ENCODE peak calls at places on chromosome 9, in six cellular contexts. P, M, O, H, R and C are unnamed samples.

GRCh38 chr9:105667867-105668266 is 5.6 kb downstream of the TAL2 start:
- DNase-seq in P (no peak), M (no peak), O (no peak), H (no peak), R (no peak), C (no peak)

GRCh38 chr9:133048595-133048994 is 13.2 kb upstream of the CEL start:
- DNase-seq in P (no peak), M (no peak), O (peak; percentile 72), H (no peak), R (no peak), C (no peak)

GRCh38 chr9:136619742-136620440 is 42.8 kb upstream of the EGFL7 start:
- DNase-seq in P (no peak), M (peak; percentile 20), O (no peak), H (peak; percentile 29), R (no peak), C (no peak)

GRCh38 chr9:24712190-24712589 is 166.5 kb upstream of the IZUMO3 start:
- DNase-seq in P (no peak), M (no peak), O (no peak), H (no peak), R (no peak), C (peak; percentile 25)

GRCh38 chr9:33106827-33107621 is 30.6 kb upstream of the SMU1 start:
- DNase-seq in P (no peak), M (no peak), O (no peak), H (no peak), R (no peak), C (no peak)

GRCh38 chr9:4590430-4591122 is 71.5 kb upstream of the PLPP6 start:
- DNase-seq in P (no peak), M (no peak), O (no peak), H (no peak), R (no peak), C (no peak)

GRCh38 chr9:35002623-35003022 is 13.1 kb downstream of the DNAJB5 start:
- DNase-seq in P (no peak), M (no peak), O (no peak), H (no peak), R (no peak), C (no peak)

GRCh38 chr9:35267716-35268115 is 105.9 kb downstream of the UNC13B start:
- DNase-seq in P (no peak), M (no peak), O (no peak), H (no peak), R (no peak), C (no peak)

GRCh38 chr9:91776409-91777365 is 173.3 kb downstream of the ROR2 start:
- DNase-seq in P (no peak), M (no peak), O (no peak), H (no peak), R (no peak), C (no peak)

GRCh38 chr9:69036319-69036718 is 767 bp downstream of the FXN start:
- DNase-seq in P (no peak), M (no peak), O (peak; percentile 48), H (no peak), R (no peak), C (no peak)

GRCh38 chr9:18473551-18474279 is at the start of gene ADAMTSL1:
- DNase-seq in P (peak; percentile 49), M (no peak), O (no peak), H (peak; percentile 58), R (no peak), C (no peak)

GRCh38 chr9:93210324-93210973 is 26.5 kb downstream of the WNK2 start:
- DNase-seq in P (no peak), M (no peak), O (no peak), H (no peak), R (no peak), C (no peak)

GRCh38 chr9:89606049-89606481 is 1.3 kb downstream of the GADD45G start:
- DNase-seq in P (peak; percentile 53), M (no peak), O (peak; percentile 55), H (peak; percentile 63), R (peak; percentile 35), C (peak; percentile 69)

GRCh38 chr9:107905313-107906027 is 415.9 kb upstream of the KLF4 start:
- DNase-seq in P (peak; percentile 36), M (no peak), O (no peak), H (no peak), R (no peak), C (no peak)

GRCh38 chr9:137482094-137482781 is 23.1 kb upstream of the NSMF start:
- DNase-seq in P (no peak), M (no peak), O (peak; percentile 15), H (no peak), R (no peak), C (peak; percentile 97)

GRCh38 chr9:121743441-121744001 is 92.1 kb downstream of the DAB2IP start:
- DNase-seq in P (peak; percentile 78), M (no peak), O (no peak), H (peak; percentile 85), R (no peak), C (peak; percentile 82)

GRCh38 chr9:134698587-134699342 is 57.2 kb downstream of the COL5A1 start:
- DNase-seq in P (no peak), M (peak; percentile 43), O (peak; percentile 35), H (peak; percentile 89), R (no peak), C (no peak)

GRCh38 chr9:136342191-136343120 is 15.1 kb downstream of the GPSM1 start:
- DNase-seq in P (peak; percentile 80), M (peak; percentile 83), O (peak; percentile 68), H (peak; percentile 96), R (peak; percentile 51), C (no peak)

GRCh38 chr9:91580136-91580535 is 156.5 kb upstream of the NFIL3 start:
- DNase-seq in P (no peak), M (no peak), O (peak; percentile 35), H (no peak), R (no peak), C (no peak)

GRCh38 chr9:75083188-75083976 is 4.6 kb downstream of the NMRK1 start:
- DNase-seq in P (no peak), M (no peak), O (peak; percentile 46), H (peak; percentile 32), R (no peak), C (no peak)

GRCh38 chr9:73799446-73799845 is 647.8 kb downstream of the ANXA1 start:
- DNase-seq in P (no peak), M (no peak), O (no peak), H (no peak), R (no peak), C (no peak)

GRCh38 chr9:13568851-13569618 is 289.5 kb upstream of the MPDZ start:
- DNase-seq in P (peak; percentile 79), M (no peak), O (no peak), H (peak; percentile 9), R (no peak), C (no peak)

GRCh38 chr9:98532147-98532546 is 176.6 kb downstream of the GABBR2 start:
- DNase-seq in P (no peak), M (no peak), O (no peak), H (no peak), R (no peak), C (no peak)

GRCh38 chr9:109250311-109250741 is 70.5 kb downstream of the EPB41L4B start:
- DNase-seq in P (no peak), M (no peak), O (no peak), H (no peak), R (no peak), C (no peak)

GRCh38 chr9:8877753-8878494 is 1078.3 kb upstream of the DMAC1 start:
- DNase-seq in P (peak; percentile 82), M (no peak), O (no peak), H (no peak), R (no peak), C (no peak)

GRCh38 chr9:133188006-133188842 is 20.8 kb downstream of the OBP2B start:
- DNase-seq in P (no peak), M (no peak), O (no peak), H (peak; percentile 55), R (no peak), C (no peak)

GRCh38 chr9:84141762-84142370 is 161.3 kb downstream of the RMI1 start:
- DNase-seq in P (no peak), M (no peak), O (no peak), H (peak; percentile 17), R (no peak), C (no peak)

GRCh38 chr9:114004221-114004716 is 73.8 kb downstream of the AMBP start:
- DNase-seq in P (peak; percentile 61), M (no peak), O (no peak), H (no peak), R (no peak), C (no peak)

GRCh38 chr9:128082173-128082572 is 14.1 kb downstream of the SLC25A25 start:
- DNase-seq in P (no peak), M (no peak), O (no peak), H (no peak), R (no peak), C (no peak)

GRCh38 chr9:5468850-5469249 is 18.5 kb downstream of the CD274 start:
- DNase-seq in P (no peak), M (no peak), O (no peak), H (no peak), R (no peak), C (no peak)

GRCh38 chr9:124209279-124209678 is 48.5 kb upstream of the NEK6 start:
- DNase-seq in P (no peak), M (no peak), O (no peak), H (no peak), R (no peak), C (no peak)

GRCh38 chr9:34591091-34591910 is 1.8 kb upstream of the CNTFR start:
- DNase-seq in P (peak; percentile 75), M (peak; percentile 88), O (peak; percentile 63), H (peak; percentile 96), R (peak; percentile 76), C (no peak)

GRCh38 chr9:92763721-92764380 is 782 bp downstream of the BICD2 start:
- DNase-seq in P (no peak), M (peak; percentile 37), O (peak; percentile 46), H (peak; percentile 73), R (peak; percentile 32), C (no peak)